ENCODE peak calls at places on chromosomes 6 and 20, in six cellular contexts. G is keratinocyte, L is HTR-8/SVneo, O is RKO, R is astrocyte of the spinal cord, W is HFFc6. K is an unnamed sample.
A peak's percentile ranks its signal among the peaks of the same experiment; 100 is the strongest.

GRCh38 chr6:30322527-30323501 is 3.9 kb upstream of the TRIM39 start:
- DNase-seq in G (no peak), L (no peak), O (peak; percentile 23), R (peak; percentile 46), W (peak; percentile 77), K (no peak)

GRCh38 chr6:8940356-8940755 is 505.0 kb upstream of the SLC35B3 start:
- DNase-seq in G (no peak), L (no peak), O (no peak), R (no peak), W (no peak), K (no peak)

GRCh38 chr6:44416103-44416502 is 28.6 kb downstream of the CDC5L start:
- DNase-seq in G (no peak), L (peak; percentile 6), O (peak; percentile 21), R (peak; percentile 35), W (peak; percentile 35), K (no peak)

GRCh38 chr6:165090206-165090605 is 219.2 kb downstream of the C6orf118 start:
- DNase-seq in G (no peak), L (no peak), O (no peak), R (no peak), W (no peak), K (no peak)

GRCh38 chr6:38149526-38149925 is 330.0 kb downstream of the ZFAND3 start:
- DNase-seq in G (no peak), L (no peak), O (no peak), R (no peak), W (no peak), K (no peak)

GRCh38 chr6:118980063-118980462 is 45.1 kb upstream of the MCM9 start:
- DNase-seq in G (no peak), L (no peak), O (no peak), R (no peak), W (no peak), K (no peak)

GRCh38 chr6:138543648-138544047 is 44.4 kb upstream of the NHSL1 start:
- DNase-seq in G (no peak), L (no peak), O (no peak), R (no peak), W (no peak), K (no peak)

GRCh38 chr20:32516985-32517873 is 67.9 kb downstream of the NOL4L start:
- DNase-seq in G (no peak), L (no peak), O (no peak), R (no peak), W (no peak), K (no peak)

GRCh38 chr6:167781066-167781767 is 45.5 kb upstream of the AFDN start:
- DNase-seq in G (no peak), L (no peak), O (no peak), R (no peak), W (no peak), K (no peak)

GRCh38 chr6:131250121-131250520 is 114.9 kb downstream of the AKAP7 start:
- DNase-seq in G (no peak), L (no peak), O (no peak), R (peak; percentile 65), W (no peak), K (peak; percentile 9)

GRCh38 chr6:35543459-35544193 is 30.9 kb upstream of the TULP1 start:
- DNase-seq in G (no peak), L (no peak), O (no peak), R (no peak), W (no peak), K (no peak)

GRCh38 chr20:1524004-1524403 is 32.8 kb upstream of the SIRPB2 start:
- DNase-seq in G (no peak), L (no peak), O (no peak), R (no peak), W (peak; percentile 5), K (no peak)

GRCh38 chr6:54595844-54596243 is 250.7 kb upstream of the FAM83B start:
- DNase-seq in G (no peak), L (no peak), O (no peak), R (no peak), W (no peak), K (no peak)

GRCh38 chr6:124747336-124747735 is 214.9 kb upstream of the RNF217 start:
- DNase-seq in G (no peak), L (no peak), O (no peak), R (no peak), W (no peak), K (no peak)

GRCh38 chr6:1310628-1311399 is 1.1 kb upstream of the FOXQ1 start:
- DNase-seq in G (no peak), L (no peak), O (no peak), R (no peak), W (no peak), K (no peak)

GRCh38 chr20:24567508-24567907 is 98.1 kb downstream of the SYNDIG1 start:
- DNase-seq in G (no peak), L (no peak), O (no peak), R (no peak), W (no peak), K (no peak)

GRCh38 chr6:161414800-161415199 is 140.9 kb upstream of the AGPAT4 start:
- DNase-seq in G (no peak), L (no peak), O (no peak), R (no peak), W (no peak), K (no peak)

GRCh38 chr6:34416877-34417371 is 8.9 kb downstream of the RPS10 start:
- DNase-seq in G (no peak), L (no peak), O (no peak), R (no peak), W (no peak), K (no peak)

GRCh38 chr6:10237284-10238043 is 177.4 kb downstream of the TFAP2A start:
- DNase-seq in G (peak; percentile 71), L (peak; percentile 39), O (peak; percentile 89), R (peak; percentile 16), W (peak; percentile 86), K (no peak)

GRCh38 chr6:7479801-7480266 is 61.6 kb upstream of the DSP start:
- DNase-seq in G (peak; percentile 100), L (peak; percentile 40), O (peak; percentile 13), R (no peak), W (peak; percentile 18), K (no peak)

GRCh38 chr6:106520711-106521367 is 108.5 kb downstream of the RTN4IP1 start:
- DNase-seq in G (no peak), L (no peak), O (no peak), R (no peak), W (no peak), K (peak; percentile 82)

GRCh38 chr6:6875818-6876470 is 231.8 kb upstream of the RREB1 start:
- DNase-seq in G (no peak), L (peak; percentile 84), O (peak; percentile 66), R (peak; percentile 55), W (peak; percentile 88), K (no peak)

GRCh38 chr20:24770628-24771556 is 178.2 kb upstream of the CST7 start:
- DNase-seq in G (no peak), L (no peak), O (no peak), R (no peak), W (no peak), K (no peak)

GRCh38 chr6:136740050-136740974 is 52.0 kb downstream of the MAP3K5 start:
- DNase-seq in G (no peak), L (no peak), O (no peak), R (no peak), W (no peak), K (no peak)

GRCh38 chr6:10518461-10519216 is 2.5 kb upstream of the GCNT2 start:
- DNase-seq in G (no peak), L (no peak), O (peak; percentile 22), R (peak; percentile 40), W (peak; percentile 21), K (no peak)

GRCh38 chr6:97059473-97059872 is 134.9 kb downstream of the KLHL32 start:
- DNase-seq in G (peak; percentile 2), L (peak; percentile 29), O (peak; percentile 76), R (peak; percentile 51), W (peak; percentile 45), K (no peak)

GRCh38 chr20:4053516-4053919 is 38.2 kb upstream of the RNF24 start:
- DNase-seq in G (no peak), L (no peak), O (peak; percentile 79), R (peak; percentile 33), W (no peak), K (no peak)